ENCODE peak calls at places on chromosomes 1 and 21, in five cellular contexts. C is tibial artery, A is ovary, P is PC-9, M is A549. H is an unnamed sample.

GRCh38 chr1:228361314-228362140 is 45.1 kb downstream of the TRIM11 start:
- DNase-seq in P (no peak), M (no peak), C (peak; percentile 60), A (peak; percentile 22), H (peak; percentile 12)

GRCh38 chr1:6969106-6969505 is 183.9 kb downstream of the CAMTA1 start:
- DNase-seq in A (no peak), M (no peak), P (no peak), C (no peak), H (no peak)

GRCh38 chr1:44592208-44593145 is 81.8 kb downstream of the TMEM53 start:
- DNase-seq in A (no peak), P (no peak), C (no peak), M (no peak), H (no peak)

GRCh38 chr1:150815871-150816270 is 7.8 kb upstream of the CTSK start:
- DNase-seq in M (no peak), C (no peak), P (no peak), A (no peak), H (no peak)

GRCh38 chr1:183632964-183633363 is 2.6 kb downstream of the ARPC5 start:
- DNase-seq in A (no peak), P (no peak), M (no peak), C (no peak), H (no peak)

GRCh38 chr1:204194080-204194479 is 2.2 kb downstream of the KISS1 start:
- DNase-seq in A (no peak), C (no peak), P (no peak), M (no peak), H (no peak)

GRCh38 chr21:42407476-42407875 is 3.8 kb downstream of the UBASH3A start:
- DNase-seq in M (no peak), C (no peak), A (no peak), P (no peak), H (no peak)

GRCh38 chr1:231315887-231316286 is 21.8 kb downstream of the EXOC8 start:
- DNase-seq in A (no peak), C (no peak), M (peak; percentile 58), P (no peak), H (peak; percentile 58)

GRCh38 chr1:28036431-28036830 is 52.0 kb downstream of the EYA3 start:
- DNase-seq in P (no peak), M (peak; percentile 4), A (no peak), C (no peak), H (no peak)

GRCh38 chr1:36397083-36397377 is 678 bp downstream of the LSM10 start:
- DNase-seq in A (no peak), M (no peak), C (no peak), P (no peak), H (no peak)

GRCh38 chr1:205810448-205811157 is 2.4 kb downstream of the SLC41A1 start:
- DNase-seq in P (no peak), M (peak; percentile 17), C (no peak), A (no peak), H (no peak)

GRCh38 chr1:166947398-166948043 is 27.8 kb downstream of the ILDR2 start:
- DNase-seq in M (no peak), A (peak; percentile 24), C (peak; percentile 64), P (no peak), H (peak; percentile 57)

GRCh38 chr1:211648980-211649934 is 26.2 kb downstream of the NEK2 start:
- DNase-seq in P (no peak), A (no peak), M (peak; percentile 68), C (no peak), H (peak; percentile 48)
- TF ChIP-seq CTCF in P (peak; percentile 55), A (no peak), M (peak; percentile 47), C (peak; percentile 74), H (no peak)

GRCh38 chr1:40133122-40133665 is 28.0 kb upstream of the RLF start:
- DNase-seq in C (no peak), M (no peak), A (no peak), P (no peak), H (no peak)
- H3K9me3 ChIP-seq in C (no peaks in the 10 kb centered on the region), M (no peaks in the 10 kb centered on the region), A (no peaks in the 10 kb centered on the region), P (peaks cover 14% of the 10 kb centered on the region), H (no peaks in the 10 kb centered on the region)

DNA sequence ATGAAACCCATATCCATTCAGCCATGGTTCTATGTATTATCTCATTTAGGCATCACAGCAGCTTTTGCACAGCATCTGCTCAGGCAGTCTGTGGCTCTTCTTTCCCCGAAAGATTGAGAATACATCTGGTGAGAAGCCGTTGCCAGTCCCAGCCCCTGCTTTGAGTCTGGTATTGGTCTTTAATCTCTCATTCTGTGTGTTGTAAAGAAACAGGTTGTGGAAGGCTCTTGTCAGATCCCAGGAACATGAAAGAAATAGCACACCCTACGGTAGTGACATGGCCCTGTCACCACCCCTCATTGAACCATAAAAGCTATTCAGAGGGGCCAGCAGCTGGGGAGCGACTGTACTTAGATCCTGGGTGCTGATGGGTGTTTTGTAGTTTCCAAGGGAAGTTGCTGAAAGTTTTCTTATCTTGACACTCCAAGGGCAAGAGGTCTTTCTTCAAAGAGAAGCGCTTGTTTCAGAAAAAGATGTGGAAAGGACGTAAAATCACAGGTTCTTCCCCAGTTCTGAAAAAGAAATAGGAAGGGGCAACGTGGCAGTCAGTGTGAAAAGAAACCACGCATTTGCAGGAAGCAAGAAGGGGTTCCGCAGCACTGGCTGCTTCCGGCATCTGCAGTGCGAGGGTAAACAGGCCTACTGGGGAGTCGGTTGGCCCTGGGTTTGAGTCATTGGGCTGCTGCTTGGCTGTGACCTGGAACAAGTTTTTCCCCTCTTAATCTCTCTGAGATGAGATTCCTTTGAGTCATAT is 145.0 kb downstream of the DHRS3 start:
- DNase-seq in A (no peak), C (no peak), M (no peak), P (no peak), H (no peak)
- TF ChIP-seq CTCF in A (no peak), C (no peak), M (no peak), P (no peak), H (no peak)

DNA sequence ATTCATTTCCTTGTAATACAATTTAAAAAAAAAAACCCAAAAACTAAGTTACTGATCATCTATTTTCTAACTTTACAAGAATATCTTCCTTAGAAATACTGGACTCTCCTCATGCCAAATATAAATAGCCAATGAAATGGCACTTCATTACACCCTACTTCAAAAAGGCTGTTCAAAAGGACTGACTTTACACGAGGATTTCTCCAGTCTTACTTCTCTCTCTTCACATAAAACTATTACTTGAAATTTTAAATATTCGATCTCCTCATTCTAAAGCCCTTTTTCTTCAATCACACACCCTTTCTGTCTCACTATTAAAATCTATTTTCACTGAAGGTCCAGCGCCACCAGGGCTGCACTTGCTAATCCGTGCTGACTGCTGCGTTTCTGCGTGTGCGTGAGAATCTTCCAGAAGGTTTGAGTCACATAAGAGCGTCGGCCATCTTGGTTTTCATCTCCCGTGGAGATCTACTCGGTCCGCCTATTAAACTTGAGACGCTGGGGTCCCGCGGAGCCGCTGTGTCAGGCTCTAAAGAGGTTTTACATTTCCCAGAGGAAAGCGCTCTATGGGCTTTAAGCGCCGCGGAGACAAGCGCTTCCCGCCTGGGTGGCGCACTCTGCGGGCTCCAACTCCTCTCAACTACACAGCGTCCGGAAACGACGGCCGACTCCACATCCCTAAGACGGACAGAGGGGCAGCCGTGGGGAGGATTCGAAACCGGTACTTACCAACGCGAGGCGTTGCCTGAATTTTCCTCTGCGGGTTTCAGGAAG is 643 bp downstream of the LRIF1 start:
- DNase-seq in C (peak; percentile 73), P (peak; percentile 59), M (peak; percentile 86), A (peak; percentile 54), H (peak; percentile 45)
- H3K9me3 ChIP-seq in C (no peaks in the 10 kb centered on the region), P (peaks cover 38% of the 10 kb centered on the region), M (peaks cover 21% of the 10 kb centered on the region), A (no peaks in the 10 kb centered on the region), H (peaks cover 8% of the 10 kb centered on the region)

DNA sequence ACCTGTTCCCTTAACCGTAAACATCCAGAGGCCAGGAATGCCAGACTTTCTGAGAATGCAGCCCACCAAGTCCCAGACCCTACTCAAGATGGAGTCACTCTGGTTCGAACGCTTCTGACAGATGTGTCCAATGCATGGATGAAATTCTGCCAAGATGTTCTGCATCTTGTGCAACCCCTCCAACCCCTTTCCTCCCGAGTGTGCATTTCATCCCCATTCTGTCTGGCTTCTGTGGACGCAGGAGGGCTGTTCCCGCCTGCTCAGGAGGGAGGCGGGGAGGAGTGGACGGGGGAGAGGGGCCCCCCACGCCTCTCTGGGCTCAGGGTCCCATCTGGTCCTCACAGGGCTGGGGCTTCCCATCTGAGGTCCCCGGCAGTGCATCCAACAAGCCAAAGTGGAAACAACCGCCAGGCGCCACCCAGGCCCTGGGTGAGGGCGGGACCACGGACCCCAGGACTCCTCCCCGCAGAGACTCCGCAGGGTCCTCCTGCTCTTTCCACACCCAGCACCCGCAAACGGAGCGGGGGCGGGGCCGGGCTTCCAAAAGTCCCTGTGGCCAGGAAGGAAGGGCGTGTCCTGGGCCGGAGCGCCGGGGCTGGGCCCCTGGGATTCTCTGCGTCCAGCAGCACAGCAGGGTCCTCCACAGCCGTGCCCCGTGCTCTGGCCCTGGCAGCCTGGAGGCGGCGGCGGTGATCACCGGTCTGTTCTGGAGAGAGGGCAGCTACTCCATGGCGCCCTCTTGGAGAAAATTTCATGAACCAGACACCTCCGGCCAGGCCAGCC is 27.7 kb upstream of the SUMO3 start:
- DNase-seq in A (no peak), C (peak; percentile 79), M (peak; percentile 60), P (peak; percentile 46), H (peak; percentile 77)
- TF ChIP-seq CTCF in A (no peak), C (no peak), M (peak; percentile 48), P (peak; percentile 48), H (peak; percentile 29)

H was measured in psoas muscle.